ENCODE peak calls at places on chromosomes 6 and 20, in ten cellular contexts. Y, V, I, U, A, Z, R, M, J and L are unnamed samples.

GRCh38 chr6:119273799-119274595 is 75.6 kb downstream of the MAN1A1 start:
- DNase-seq in Y (no peak), V (peak; percentile 12), I (no peak), U (no peak), A (no peak), Z (no peak), R (no peak), M (no peak), J (no peak), L (no peak)

GRCh38 chr6:118980063-118980462 is 45.1 kb upstream of the MCM9 start:
- DNase-seq in Y (no peak), V (no peak), I (no peak), U (no peak), A (peak; percentile 9), Z (no peak), R (no peak), M (no peak), J (no peak), L (peak; percentile 2)

GRCh38 chr6:137707590-137708360 is 159.3 kb upstream of the TNFAIP3 start:
- DNase-seq in Y (peak; percentile 49), V (peak; percentile 14), I (no peak), U (peak; percentile 81), A (peak; percentile 81), Z (peak; percentile 83), R (peak; percentile 78), M (peak; percentile 33), J (peak; percentile 87), L (peak; percentile 90)

GRCh38 chr6:139406577-139407343 is 32.3 kb upstream of the CITED2 start:
- DNase-seq in Y (no peak), V (no peak), I (no peak), U (no peak), A (no peak), Z (no peak), R (no peak), M (no peak), J (no peak), L (peak; percentile 44)

GRCh38 chr6:170031684-170032121 is 259.2 kb downstream of the DLL1 start:
- DNase-seq in Y (no peak), V (no peak), I (no peak), U (no peak), A (peak; percentile 7), Z (no peak), R (peak; percentile 13), M (no peak), J (no peak), L (no peak)

GRCh38 chr6:139623382-139623781 is 248.9 kb upstream of the CITED2 start:
- DNase-seq in Y (no peak), V (no peak), I (no peak), U (no peak), A (no peak), Z (no peak), R (no peak), M (no peak), J (no peak), L (no peak)

GRCh38 chr20:37886851-37887297 is 16.1 kb upstream of the VSTM2L start:
- DNase-seq in Y (no peak), V (no peak), I (no peak), U (no peak), A (no peak), Z (peak; percentile 31), R (no peak), M (no peak), J (no peak), L (no peak)

GRCh38 chr6:154821638-154822037 is 88.4 kb downstream of the SCAF8 start:
- DNase-seq in Y (no peak), V (no peak), I (no peak), U (no peak), A (no peak), Z (no peak), R (no peak), M (no peak), J (no peak), L (no peak)

GRCh38 chr20:3687655-3688054 is 5.8 kb upstream of the ADAM33 start:
- DNase-seq in Y (peak; percentile 43), V (no peak), I (no peak), U (no peak), A (no peak), Z (no peak), R (no peak), M (no peak), J (no peak), L (no peak)

GRCh38 chr6:133973109-133973971 is 20.3 kb downstream of the TBPL1 start:
- DNase-seq in Y (peak; percentile 49), V (peak; percentile 51), I (no peak), U (no peak), A (no peak), Z (peak; percentile 68), R (no peak), M (no peak), J (no peak), L (no peak)

GRCh38 chr6:3226422-3227362 is 761 bp downstream of the TUBB2B start:
- DNase-seq in Y (peak; percentile 58), V (peak; percentile 5), I (peak; percentile 42), U (no peak), A (no peak), Z (peak; percentile 59), R (no peak), M (no peak), J (no peak), L (no peak)

GRCh38 chr6:149433901-149434300 is 33.8 kb downstream of the SUMO4 start:
- DNase-seq in Y (no peak), V (no peak), I (no peak), U (no peak), A (no peak), Z (no peak), R (no peak), M (no peak), J (no peak), L (no peak)

GRCh38 chr6:159461998-159462397 is 231.0 kb downstream of the SOD2 start:
- DNase-seq in Y (no peak), V (no peak), I (no peak), U (no peak), A (no peak), Z (no peak), R (no peak), M (no peak), J (no peak), L (no peak)

GRCh38 chr20:64261138-64261537 is 5.6 kb downstream of the PCMTD2 start:
- DNase-seq in Y (no peak), V (no peak), I (no peak), U (no peak), A (no peak), Z (no peak), R (no peak), M (no peak), J (no peak), L (no peak)

GRCh38 chr6:7390218-7390878 is 740 bp downstream of the RIOK1 start:
- DNase-seq in Y (no peak), V (no peak), I (no peak), U (no peak), A (no peak), Z (no peak), R (no peak), M (no peak), J (no peak), L (no peak)

GRCh38 chr20:59010995-59011873 is 4.2 kb upstream of the CTSZ start:
- DNase-seq in Y (no peak), V (no peak), I (no peak), U (no peak), A (no peak), Z (no peak), R (no peak), M (no peak), J (no peak), L (peak; percentile 27)

GRCh38 chr6:16129623-16130243 is 847 bp downstream of the MYLIP start:
- DNase-seq in Y (peak; percentile 26), V (no peak), I (no peak), U (peak; percentile 31), A (peak; percentile 41), Z (no peak), R (no peak), M (no peak), J (no peak), L (no peak)

GRCh38 chr6:105014448-105014847 is 57.5 kb downstream of the LIN28B start:
- DNase-seq in Y (peak; percentile 10), V (no peak), I (no peak), U (no peak), A (no peak), Z (no peak), R (no peak), M (no peak), J (no peak), L (no peak)

GRCh38 chr20:62587757-62588402 is 54.4 kb upstream of the SLCO4A1 start:
- DNase-seq in Y (no peak), V (no peak), I (no peak), U (no peak), A (no peak), Z (no peak), R (no peak), M (no peak), J (no peak), L (no peak)

GRCh38 chr6:72287801-72288200 is 334.1 kb upstream of the KCNQ5 start:
- DNase-seq in Y (no peak), V (no peak), I (no peak), U (no peak), A (no peak), Z (no peak), R (no peak), M (no peak), J (no peak), L (no peak)

GRCh38 chr6:122248844-122249243 is 150.6 kb upstream of the HSF2 start:
- DNase-seq in Y (no peak), V (no peak), I (no peak), U (no peak), A (no peak), Z (no peak), R (no peak), M (no peak), J (no peak), L (no peak)

GRCh38 chr6:166554316-166554715 is 32.2 kb downstream of the RAMACL start:
- DNase-seq in Y (no peak), V (no peak), I (no peak), U (no peak), A (no peak), Z (no peak), R (no peak), M (no peak), J (no peak), L (no peak)

GRCh38 chr20:13960525-13960924 is 29.9 kb downstream of the SEL1L2 start:
- DNase-seq in Y (no peak), V (no peak), I (no peak), U (no peak), A (no peak), Z (no peak), R (no peak), M (no peak), J (no peak), L (no peak)

GRCh38 chr6:167079853-167080297 is 43.0 kb upstream of the CCR6 start:
- DNase-seq in Y (no peak), V (no peak), I (no peak), U (peak; percentile 45), A (peak; percentile 54), Z (no peak), R (no peak), M (peak; percentile 61), J (no peak), L (no peak)

GRCh38 chr20:47370850-47371782 is 14.6 kb upstream of the ZMYND8 start:
- DNase-seq in Y (no peak), V (no peak), I (no peak), U (no peak), A (no peak), Z (no peak), R (no peak), M (no peak), J (no peak), L (no peak)

GRCh38 chr6:33609444-33610034 is 11.6 kb upstream of the ITPR3 start:
- DNase-seq in Y (no peak), V (no peak), I (no peak), U (no peak), A (no peak), Z (no peak), R (no peak), M (no peak), J (no peak), L (no peak)

GRCh38 chr6:112031956-112032355 is 21.9 kb upstream of the CCN6 start:
- DNase-seq in Y (no peak), V (no peak), I (no peak), U (no peak), A (no peak), Z (peak; percentile 17), R (no peak), M (no peak), J (no peak), L (no peak)

GRCh38 chr6:26044140-26045045 is 42.8 kb upstream of the HFE start:
- DNase-seq in Y (no peak), V (no peak), I (no peak), U (peak; percentile 24), A (peak; percentile 51), Z (peak; percentile 65), R (peak; percentile 41), M (no peak), J (peak; percentile 42), L (no peak)